ENCODE peak calls at places on chromosomes 12 and 14, in four cellular contexts. X is WERI-Rb-1; J is CD8-positive, alpha-beta T cell; F is CD4-positive, alpha-beta T cell. H is an unnamed sample.

GRCh38 chr12:11810160-11810559 is 160.7 kb downstream of the ETV6 start:
- DNase-seq in X (no peak), J (no peak), F (no peak), H (no peak)

GRCh38 chr12:12428047-12428446 is 71.2 kb downstream of the BORCS5 start:
- DNase-seq in X (no peak), F (no peak), J (no peak), H (peak)

GRCh38 chr12:130708648-130709047 is 7.5 kb downstream of the RIMBP2 start:
- DNase-seq in F (no peak), J (no peak), X (no peak), H (no peak)

GRCh38 chr14:99252940-99253868 is 18.8 kb downstream of the BCL11B start:
- DNase-seq in X (no peak), J (no peak), F (peak), H (no peak)

GRCh38 chr14:77000340-77001235 is 27.9 kb downstream of the IRF2BPL start:
- DNase-seq in F (no peak), X (peak), J (no peak), H (no peak)

GRCh38 chr12:66168410-66168809 is 1.4 kb downstream of the TMBIM4 start:
- DNase-seq in F (no peak), X (no peak), J (no peak), H (no peak)

GRCh38 chr14:70804556-70805162 is 4.7 kb downstream of the MAP3K9 start:
- DNase-seq in J (no peak), X (no peak), F (no peak), H (no peak)

GRCh38 chr14:61832783-61833182 is 70.6 kb downstream of the SNAPC1 start:
- DNase-seq in X (no peak), F (no peak), J (no peak), H (no peak)

GRCh38 chr14:51293149-51293925 is 53.3 kb downstream of the TMX1 start:
- DNase-seq in J (no peak), F (no peak), X (no peak), H (no peak)

GRCh38 chr14:103693514-103693913 is 21.7 kb downstream of the XRCC3 start:
- DNase-seq in J (no peak), F (no peak), X (no peak), H (no peak)

GRCh38 chr12:3351731-3352130 is 139.3 kb upstream of the PRMT8 start:
- DNase-seq in F (no peak), J (no peak), X (no peak), H (no peak)

GRCh38 chr12:51171884-51172514 is 936 bp downstream of the TFCP2 start:
- DNase-seq in X (no peak), F (no peak), J (no peak), H (peak)

GRCh38 chr14:76690502-76691105 is 70.7 kb upstream of the VASH1 start:
- DNase-seq in X (no peak), F (no peak), J (no peak), H (no peak)

GRCh38 chr14:76219873-76220272 is 68.2 kb downstream of the GPATCH2L start:
- DNase-seq in X (no peak), F (no peak), J (no peak), H (no peak)

GRCh38 chr12:643478-644292 is 19.6 kb downstream of the NINJ2 start:
- DNase-seq in J (no peak), X (no peak), F (no peak), H (no peak)

GRCh38 chr14:35576856-35577255 is 42.9 kb downstream of the INSM2 start:
- DNase-seq in J (no peak), F (no peak), X (peak), H (no peak)

GRCh38 chr12:24839268-24839791 is 109.6 kb downstream of the BCAT1 start:
- DNase-seq in X (no peak), F (no peak), J (no peak), H (peak)

GRCh38 chr14:71753126-71753830 is 179.0 kb upstream of the RGS6 start:
- DNase-seq in F (peak), J (peak), X (peak), H (peak)

GRCh38 chr14:100540141-100540925 is 46.9 kb downstream of the BEGAIN start:
- DNase-seq in J (no peak), F (no peak), X (peak), H (no peak)

GRCh38 chr14:32128703-32129102 is 51.6 kb downstream of the ARHGAP5 start:
- DNase-seq in J (no peak), F (no peak), X (no peak), H (no peak)

GRCh38 chr12:112714166-112714565 is 77.4 kb upstream of the RPH3A start:
- DNase-seq in F (no peak), X (no peak), J (no peak), H (no peak)

GRCh38 chr14:56760164-56760914 is 49.9 kb downstream of the OTX2 start:
- DNase-seq in F (no peak), J (no peak), X (peak), H (no peak)
- TF ChIP-seq CTCF in F (no peak), J (no peak), X (no peak), H (no peak)

DNA sequence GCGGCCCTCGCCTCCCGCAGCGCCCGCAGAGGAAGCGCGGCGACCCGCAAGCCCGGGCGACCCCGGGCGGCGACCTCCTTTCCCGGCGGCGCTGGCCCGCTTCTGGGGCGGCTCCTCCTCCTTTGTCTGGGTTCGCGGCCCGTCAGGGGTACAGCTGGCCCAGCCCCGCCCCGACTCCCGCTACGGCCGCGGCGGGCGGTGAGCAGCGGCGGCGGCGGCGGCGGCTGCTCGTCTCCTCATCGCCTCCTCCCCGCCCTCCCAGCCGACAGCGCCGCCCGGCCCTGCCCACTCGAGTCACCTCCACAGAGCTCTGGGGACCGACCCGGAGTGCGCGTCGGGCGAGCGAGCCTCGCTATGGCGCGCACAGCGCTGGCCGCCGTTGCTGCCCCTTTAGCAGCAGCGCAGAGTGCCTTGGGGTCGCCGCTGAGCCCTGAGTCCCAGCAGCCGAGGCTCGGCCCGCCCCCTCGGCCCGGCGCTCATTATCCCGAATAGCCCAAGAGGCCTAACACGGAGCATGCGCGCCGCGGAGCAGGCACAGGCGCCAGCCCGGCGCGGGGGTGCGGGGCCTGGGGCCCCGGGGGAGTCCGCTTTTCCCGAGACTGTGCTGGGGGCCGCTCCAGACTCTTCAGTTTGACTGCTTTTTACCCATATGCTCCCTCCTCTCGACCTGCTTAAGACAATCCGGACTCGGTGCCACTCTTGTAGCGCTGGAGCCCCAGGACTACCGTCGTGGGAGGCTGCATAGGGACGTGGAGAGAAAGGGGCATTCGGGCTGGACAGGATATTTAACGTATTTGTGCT is at the start of gene SOS2:
- DNase-seq in X (peak), J (peak), F (peak), H (peak)
- TF ChIP-seq CTCF in X (no peak), J (no peak), F (no peak), H (no peak)

GRCh38 chr14:94538070-94538740 is 23.0 kb upstream of the SERPINA4 start:
- DNase-seq in F (no peak), J (no peak), X (no peak), H (no peak)

GRCh38 chr14:94539181-94539580 is 22.1 kb upstream of the SERPINA4 start:
- DNase-seq in J (no peak), F (no peak), X (no peak), H (no peak)

GRCh38 chr14:94542111-94542810 is 19.0 kb upstream of the SERPINA4 start:
- DNase-seq in X (no peak), F (no peak), J (no peak), H (no peak)

GRCh38 chr14:94541234-94541975 is 19.8 kb upstream of the SERPINA4 start:
- DNase-seq in J (no peak), X (no peak), F (no peak), H (no peak)

GRCh38 chr14:94540031-94540794 is 21.0 kb upstream of the SERPINA4 start:
- DNase-seq in F (no peak), X (peak), J (no peak), H (no peak)
- TF ChIP-seq CTCF in F (no peak), X (peak), J (no peak), H (peak)

GRCh38 chr12:118430516-118430915 is 54.2 kb downstream of the SUDS3 start:
- DNase-seq in X (no peak), J (no peak), F (no peak), H (no peak)

GRCh38 chr12:118432812-118433540 is 56.6 kb downstream of the SUDS3 start:
- DNase-seq in F (no peak), J (no peak), X (no peak), H (no peak)

GRCh38 chr12:118428643-118429042 is 52.3 kb downstream of the SUDS3 start:
- DNase-seq in J (no peak), F (no peak), X (no peak), H (no peak)

GRCh38 chr12:118424883-118425282 is 48.5 kb downstream of the SUDS3 start:
- DNase-seq in X (no peak), J (no peak), F (no peak), H (no peak)

DNA sequence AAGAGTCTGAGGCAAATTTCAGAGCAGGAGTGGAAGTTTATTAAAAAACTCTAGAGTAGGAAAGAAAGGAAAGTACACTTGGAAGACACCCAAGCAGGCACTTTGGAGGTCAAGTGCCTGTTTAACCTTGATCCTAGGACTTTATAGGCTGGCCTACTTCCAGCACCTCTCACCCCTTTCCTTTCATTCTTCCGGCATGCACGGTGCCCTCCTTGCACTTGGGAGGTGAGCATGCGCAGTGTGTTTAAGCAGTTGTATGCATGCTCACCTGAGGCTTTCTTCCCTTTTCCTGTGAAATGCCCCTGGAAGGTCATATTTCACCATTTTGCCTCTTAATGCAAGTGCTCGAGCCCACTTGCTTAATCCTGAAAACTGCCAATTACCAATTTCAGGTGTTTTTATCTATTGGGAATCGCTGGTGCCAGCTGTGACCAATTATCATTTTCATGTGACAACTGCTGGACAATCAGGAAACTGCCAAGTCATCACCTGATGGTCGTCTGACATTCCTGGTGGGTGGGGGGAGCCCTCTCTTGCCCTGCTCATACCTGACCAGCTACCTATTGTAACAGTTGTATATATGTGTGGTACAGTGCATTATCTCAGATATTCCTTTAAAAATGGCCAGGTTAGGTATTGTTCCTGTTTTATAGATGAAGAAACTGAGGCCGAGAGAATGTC is 53.5 kb downstream of the SUDS3 start:
- DNase-seq in X (no peak), J (no peak), F (no peak), H (no peak)
- TF ChIP-seq CTCF in X (no peak), J (no peak), F (no peak), H (no peak)

DNA sequence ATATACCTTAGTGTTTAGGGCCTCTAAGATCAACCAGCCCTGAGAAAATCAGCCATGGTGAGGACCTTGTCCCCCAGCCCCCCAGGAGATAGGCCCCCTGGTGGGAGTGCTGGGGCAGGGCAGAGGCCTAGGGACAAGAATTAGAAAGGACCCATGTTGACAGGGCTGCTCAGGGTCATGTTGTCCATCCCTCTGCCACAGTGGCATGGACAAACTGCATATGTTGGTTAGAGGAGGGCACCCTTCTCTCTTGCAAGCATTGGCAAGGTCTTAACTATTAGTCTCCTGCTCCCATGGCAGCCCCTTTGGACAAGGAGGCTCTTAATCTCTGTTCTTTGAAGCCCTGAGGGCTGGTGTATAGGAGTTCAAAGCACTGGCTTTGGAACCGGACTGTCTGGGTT is 755 bp upstream of the PTPN6 start:
- DNase-seq in X (no peak), J (no peak), F (no peak), H (no peak)
- TF ChIP-seq CTCF in X (peak), J (peak), F (peak), H (peak)

DNA sequence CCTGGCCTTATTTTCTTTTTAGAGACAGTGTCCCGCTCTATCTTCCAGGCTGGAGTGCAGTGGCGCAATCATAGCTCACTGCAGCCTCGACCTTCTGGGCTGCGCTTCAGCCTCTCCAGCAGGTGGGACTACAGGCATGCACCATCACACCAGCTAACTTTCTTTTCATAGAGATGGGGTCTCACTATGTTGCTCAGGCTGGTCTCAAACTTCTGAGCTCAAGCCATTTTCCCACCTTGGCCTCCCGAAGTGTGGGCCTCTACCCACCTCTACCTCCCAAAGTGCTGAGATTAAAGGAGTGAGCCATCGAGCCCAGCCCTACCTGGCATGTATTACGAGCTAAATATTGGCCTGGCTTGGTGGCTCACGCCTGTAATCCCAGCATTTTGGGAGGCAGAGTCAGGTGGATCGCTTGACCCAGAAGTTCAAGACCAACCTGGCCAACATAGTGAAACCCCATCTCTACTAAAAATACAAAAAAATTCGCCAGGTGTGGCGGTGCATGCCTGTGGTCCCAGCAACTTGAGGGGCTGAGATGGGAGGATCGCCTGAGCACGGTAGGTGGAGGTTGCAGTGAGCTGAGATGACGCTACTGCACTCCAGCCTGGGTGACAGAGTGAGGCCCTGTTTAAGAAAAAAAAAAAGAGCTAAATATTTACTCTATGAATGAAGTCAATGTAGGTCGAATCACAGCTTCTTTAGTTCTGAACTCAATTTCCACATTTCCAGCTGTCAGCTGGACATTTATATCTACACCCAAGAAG is 7.6 kb upstream of the RILPL1 start:
- DNase-seq in X (no peak), F (no peak), J (no peak), H (no peak)
- TF ChIP-seq CTCF in X (peak), F (no peak), J (no peak), H (no peak)

GRCh38 chr12:116887897-116888296 is 6.7 kb upstream of the HRK start:
- DNase-seq in J (no peak), X (no peak), F (no peak), H (no peak)
- TF ChIP-seq CTCF in J (no peak), X (no peak), F (no peak), H (no peak)

GRCh38 chr12:100388382-100388781 is 31.5 kb downstream of the SLC17A8 start:
- DNase-seq in F (no peak), X (no peak), J (no peak), H (no peak)

GRCh38 chr12:100393202-100393601 is 36.3 kb downstream of the SLC17A8 start:
- DNase-seq in J (no peak), F (no peak), X (no peak), H (no peak)

GRCh38 chr12:100395811-100396210 is 38.9 kb downstream of the SLC17A8 start:
- DNase-seq in F (no peak), X (no peak), J (no peak), H (no peak)

GRCh38 chr12:100391856-100392255 is 35.0 kb downstream of the SLC17A8 start:
- DNase-seq in F (no peak), J (no peak), X (no peak), H (no peak)
- TF ChIP-seq CTCF in F (no peak), J (no peak), X (no peak), H (no peak)

H was measured in GM10248.